ENCODE peak calls at places on chromosome 1, in ten cellular contexts. W, Q, V, S, L, G, I, F, N and X are unnamed samples.

GRCh38 chr1:246158131-246158530 is 348.9 kb downstream of the SMYD3 start:
- DNase-seq in I (no peak), F (no peak), G (no peak), S (no peak), V (no peak), L (no peak), N (no peak), W (no peak), Q (no peak), X (no peak)

GRCh38 chr1:219938706-219939105 is 10.3 kb upstream of the SLC30A10 start:
- DNase-seq in I (no peak), F (no peak), V (peak; percentile 12), S (no peak), G (peak; percentile 83), Q (no peak), W (no peak), N (peak; percentile 59), L (no peak), X (peak; percentile 33)

GRCh38 chr1:23394664-23395063 is 25.0 kb upstream of the ZNF436 start:
- DNase-seq in F (no peak), L (peak; percentile 41), G (peak; percentile 56), V (peak; percentile 96), S (peak; percentile 94), W (peak; percentile 39), N (peak; percentile 64), Q (no peak), I (peak; percentile 67), X (no peak)

GRCh38 chr1:154405762-154406571 is 824 bp downstream of the IL6R start:
- DNase-seq in F (peak; percentile 65), V (peak; percentile 79), Q (no peak), N (peak; percentile 40), I (peak; percentile 67), W (peak; percentile 59), L (peak; percentile 53), S (peak; percentile 93), G (peak; percentile 73), X (peak; percentile 74)

GRCh38 chr1:85884372-85885035 is 176.3 kb upstream of the ZNHIT6 start:
- DNase-seq in Q (no peak), L (no peak), F (no peak), W (peak; percentile 47), N (peak; percentile 23), V (peak; percentile 29), I (peak; percentile 54), S (no peak), G (no peak), X (no peak)

GRCh38 chr1:38919075-38919474 is 22.6 kb downstream of the RHBDL2 start:
- DNase-seq in G (no peak), W (no peak), N (no peak), F (no peak), L (no peak), S (no peak), I (no peak), Q (no peak), V (peak; percentile 19), X (no peak)

GRCh38 chr1:87853576-87854351 is 525.1 kb downstream of the LMO4 start:
- DNase-seq in Q (no peak), G (no peak), S (peak; percentile 20), N (peak; percentile 22), L (no peak), F (no peak), I (peak; percentile 91), V (peak; percentile 11), W (no peak), X (no peak)

GRCh38 chr1:101144868-101145808 is 91.7 kb upstream of the S1PR1 start:
- DNase-seq in N (peak; percentile 48), L (no peak), G (no peak), F (no peak), V (no peak), I (peak; percentile 27), S (no peak), Q (no peak), W (no peak), X (no peak)

GRCh38 chr1:207318072-207318619 is 3.3 kb upstream of the CD55 start:
- DNase-seq in S (no peak), I (no peak), L (no peak), W (no peak), F (no peak), Q (no peak), V (no peak), G (no peak), N (no peak), X (no peak)

GRCh38 chr1:156657971-156658319 is 16.0 kb downstream of the BCAN start:
- DNase-seq in S (no peak), W (no peak), I (no peak), Q (no peak), F (no peak), V (no peak), L (no peak), G (no peak), N (no peak), X (no peak)

GRCh38 chr1:228770779-228771223 is 35.5 kb downstream of the RHOU start:
- DNase-seq in V (no peak), N (no peak), W (no peak), G (no peak), L (no peak), S (no peak), Q (no peak), F (no peak), I (no peak), X (no peak)

GRCh38 chr1:236200925-236201324 is 58.6 kb downstream of the GPR137B start:
- DNase-seq in V (no peak), W (no peak), S (no peak), Q (no peak), G (no peak), N (no peak), I (no peak), F (no peak), L (no peak), X (no peak)

GRCh38 chr1:16375521-16376359 is 8.7 kb downstream of the SZRD1 start:
- DNase-seq in N (peak; percentile 83), G (no peak), L (no peak), F (no peak), W (no peak), I (peak; percentile 85), Q (no peak), V (no peak), S (peak; percentile 61), X (no peak)

GRCh38 chr1:96698332-96698983 is 23.1 kb upstream of the PTBP2 start:
- DNase-seq in G (no peak), Q (no peak), F (no peak), W (no peak), I (peak; percentile 54), V (no peak), S (no peak), N (peak; percentile 79), L (no peak), X (no peak)

GRCh38 chr1:154520333-154520732 is 18.1 kb upstream of the SHE start:
- DNase-seq in V (no peak), Q (no peak), I (peak; percentile 52), N (peak; percentile 12), L (no peak), F (no peak), S (peak; percentile 54), G (no peak), W (no peak), X (no peak)

GRCh38 chr1:109814223-109814622 is 50.5 kb upstream of the EPS8L3 start:
- DNase-seq in I (no peak), W (no peak), V (no peak), L (no peak), Q (no peak), F (no peak), S (no peak), G (no peak), N (no peak), X (no peak)

GRCh38 chr1:59638172-59638800 is 176.5 kb upstream of the HOOK1 start:
- DNase-seq in V (peak; percentile 86), F (no peak), L (no peak), I (peak; percentile 55), W (peak; percentile 46), S (peak; percentile 63), G (no peak), Q (no peak), N (peak; percentile 80), X (peak; percentile 47)

GRCh38 chr1:71414229-71414628 is 333.4 kb upstream of the ZRANB2 start:
- DNase-seq in V (no peak), I (peak; percentile 2), N (peak; percentile 11), G (no peak), S (no peak), Q (no peak), L (no peak), W (no peak), F (no peak), X (no peak)

GRCh38 chr1:43334453-43335205 is 3.0 kb upstream of the MPL start:
- DNase-seq in Q (no peak), S (no peak), N (no peak), G (no peak), L (no peak), F (no peak), W (no peak), I (no peak), V (no peak), X (no peak)

GRCh38 chr1:189538271-189538670 is 939.4 kb downstream of the BRINP3 start:
- DNase-seq in I (no peak), V (no peak), G (no peak), S (no peak), L (no peak), Q (no peak), F (no peak), N (peak; percentile 0), W (no peak), X (no peak)

GRCh38 chr1:227032396-227032795 is 92.3 kb downstream of the COQ8A start:
- DNase-seq in Q (no peak), F (no peak), V (no peak), W (no peak), N (no peak), I (no peak), S (no peak), L (no peak), G (no peak), X (no peak)

GRCh38 chr1:37513795-37514349 is 694 bp downstream of the MEAF6 start:
- DNase-seq in L (peak; percentile 65), W (peak; percentile 66), I (peak; percentile 24), N (peak; percentile 21), S (no peak), G (no peak), V (peak; percentile 12), Q (no peak), F (peak; percentile 75), X (peak; percentile 46)

GRCh38 chr1:5883129-5884048 is 108.8 kb downstream of the NPHP4 start:
- DNase-seq in S (no peak), V (no peak), N (no peak), L (no peak), W (no peak), G (no peak), I (no peak), Q (no peak), F (no peak), X (no peak)

GRCh38 chr1:46555826-46556619 is 4.6 kb upstream of the KNCN start:
- DNase-seq in N (no peak), S (no peak), I (no peak), L (no peak), Q (no peak), F (no peak), G (no peak), V (no peak), W (no peak), X (no peak)

GRCh38 chr1:30008372-30008997 is 714.9 kb downstream of the MATN1 start:
- DNase-seq in G (no peak), S (no peak), V (no peak), W (no peak), L (no peak), F (no peak), I (no peak), N (no peak), Q (no peak), X (no peak)

GRCh38 chr1:246428542-246429308 is 78.4 kb downstream of the SMYD3 start:
- DNase-seq in G (peak; percentile 100), Q (no peak), W (no peak), V (peak; percentile 63), F (peak; percentile 53), I (peak; percentile 90), S (no peak), N (peak; percentile 78), L (no peak), X (no peak)

GRCh38 chr1:35447278-35447677 is 109.9 kb downstream of the KIAA0319L start:
- DNase-seq in F (no peak), N (no peak), Q (no peak), I (peak; percentile 24), G (no peak), V (no peak), W (no peak), L (no peak), S (no peak), X (no peak)

GRCh38 chr1:83112248-83112885 is 886.6 kb downstream of the TTLL7 start:
- DNase-seq in L (no peak), S (no peak), I (no peak), W (no peak), V (no peak), F (no peak), Q (no peak), G (no peak), N (no peak), X (no peak)